ENCODE peak calls at places on chromosomes 3 and 15, in eight cellular contexts. One of them, this sample, is unnamed. For H3K9me3, the result is how much of the 10 kb centered on the place peaks cover.

GRCh38 chr3:131474115-131474514 is 28.7 kb downstream of the MRPL3 start:
- DNase-seq in tibial nerve: no peak
- DNase-seq in upper lobe of left lung: no peak
- DNase-seq in esophagus muscularis mucosa: no peak
- DNase-seq in suprapubic skin: no peak
- DNase-seq in ovary: no peak
- DNase-seq in sigmoid colon: no peak
- DNase-seq in A549: no peak
- DNase-seq in this sample: no peak

GRCh38 chr3:70186221-70186620 is 126.2 kb downstream of the MDFIC2 start:
- DNase-seq in tibial nerve: no peak
- DNase-seq in esophagus muscularis mucosa: no peak
- DNase-seq in ovary: no peak
- DNase-seq in A549: no peak
- DNase-seq in suprapubic skin: no peak
- DNase-seq in sigmoid colon: no peak
- DNase-seq in upper lobe of left lung: no peak
- DNase-seq in this sample: no peak

GRCh38 chr15:63942486-63943365 is 103.6 kb downstream of the DAPK2 start:
- DNase-seq in A549: no peak
- DNase-seq in sigmoid colon: no peak
- DNase-seq in tibial nerve: no peak
- DNase-seq in ovary: no peak
- DNase-seq in upper lobe of left lung: no peak
- DNase-seq in esophagus muscularis mucosa: peak
- DNase-seq in suprapubic skin: no peak
- DNase-seq in this sample: no peak

GRCh38 chr3:168812234-168812633 is 716.5 kb upstream of the GOLIM4 start:
- DNase-seq in upper lobe of left lung: no peak
- DNase-seq in suprapubic skin: no peak
- DNase-seq in esophagus muscularis mucosa: no peak
- DNase-seq in ovary: no peak
- DNase-seq in sigmoid colon: no peak
- DNase-seq in A549: no peak
- DNase-seq in tibial nerve: no peak
- DNase-seq in this sample: no peak

GRCh38 chr3:76198086-76198485 is 412.7 kb upstream of the ZNF717 start:
- DNase-seq in esophagus muscularis mucosa: no peak
- DNase-seq in suprapubic skin: no peak
- DNase-seq in tibial nerve: no peak
- DNase-seq in upper lobe of left lung: no peak
- DNase-seq in ovary: no peak
- DNase-seq in A549: no peak
- DNase-seq in sigmoid colon: no peak
- DNase-seq in this sample: no peak

GRCh38 chr3:177478170-177478859 is 281.0 kb upstream of the TBL1XR1 start:
- DNase-seq in sigmoid colon: no peak
- DNase-seq in ovary: no peak
- DNase-seq in tibial nerve: peak
- DNase-seq in A549: peak
- DNase-seq in upper lobe of left lung: peak
- DNase-seq in suprapubic skin: peak
- DNase-seq in esophagus muscularis mucosa: no peak
- DNase-seq in this sample: peak

GRCh38 chr15:101481381-101481705 is 8.2 kb downstream of the PCSK6 start:
- DNase-seq in suprapubic skin: no peak
- DNase-seq in tibial nerve: no peak
- DNase-seq in upper lobe of left lung: no peak
- DNase-seq in ovary: no peak
- DNase-seq in A549: no peak
- DNase-seq in sigmoid colon: no peak
- DNase-seq in esophagus muscularis mucosa: no peak
- DNase-seq in this sample: no peak

GRCh38 chr15:92637621-92638020 is 18.0 kb downstream of the FAM174B start:
- DNase-seq in esophagus muscularis mucosa: no peak
- DNase-seq in upper lobe of left lung: no peak
- DNase-seq in sigmoid colon: no peak
- DNase-seq in tibial nerve: no peak
- DNase-seq in suprapubic skin: no peak
- DNase-seq in ovary: no peak
- DNase-seq in A549: no peak
- DNase-seq in this sample: peak

DNA sequence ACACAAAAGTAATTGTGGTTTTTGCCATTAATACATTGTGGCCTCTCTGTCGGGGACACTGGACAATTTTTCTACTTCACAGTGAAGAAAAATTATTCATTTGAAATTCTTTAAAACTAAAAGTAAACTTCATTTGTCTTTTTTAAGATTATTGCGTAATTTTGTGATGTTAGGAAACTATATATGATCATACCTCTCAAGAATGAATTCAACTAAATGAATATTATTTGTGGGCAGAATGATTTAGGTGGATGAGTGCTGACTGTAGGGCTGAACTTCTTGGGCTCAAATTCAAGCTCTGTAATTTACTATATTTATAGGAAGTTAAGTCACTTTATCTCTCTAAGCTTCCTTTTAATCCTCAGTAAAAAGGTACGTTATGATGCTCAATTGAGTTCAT is 441.2 kb downstream of the ROBO1 start:
- DNase-seq in ovary: no peak
- DNase-seq in upper lobe of left lung: no peak
- DNase-seq in suprapubic skin: no peak
- DNase-seq in tibial nerve: no peak
- DNase-seq in sigmoid colon: no peak
- DNase-seq in A549: no peak
- DNase-seq in esophagus muscularis mucosa: no peak
- DNase-seq in this sample: no peak
- TF ChIP-seq EP300 in ovary: no peak
- TF ChIP-seq EP300 in upper lobe of left lung: no peak
- TF ChIP-seq EP300 in suprapubic skin: no peak
- TF ChIP-seq EP300 in tibial nerve: no peak
- TF ChIP-seq EP300 in sigmoid colon: no peak
- TF ChIP-seq EP300 in A549: no peak
- TF ChIP-seq EP300 in esophagus muscularis mucosa: no peak
- TF ChIP-seq EP300 in this sample: no peak

GRCh38 chr3:167814441-167814951 is 79.0 kb downstream of the SERPINI1 start:
- DNase-seq in A549: peak
- DNase-seq in sigmoid colon: no peak
- DNase-seq in suprapubic skin: no peak
- DNase-seq in esophagus muscularis mucosa: no peak
- DNase-seq in upper lobe of left lung: no peak
- DNase-seq in tibial nerve: peak
- DNase-seq in ovary: no peak
- DNase-seq in this sample: peak

GRCh38 chr3:167813169-167814123 is 77.9 kb downstream of the SERPINI1 start:
- DNase-seq in upper lobe of left lung: no peak
- DNase-seq in sigmoid colon: no peak
- DNase-seq in tibial nerve: no peak
- DNase-seq in suprapubic skin: no peak
- DNase-seq in ovary: no peak
- DNase-seq in A549: peak
- DNase-seq in esophagus muscularis mucosa: no peak
- DNase-seq in this sample: no peak

GRCh38 chr3:167810236-167810635 is 74.7 kb downstream of the SERPINI1 start:
- DNase-seq in A549: no peak
- DNase-seq in esophagus muscularis mucosa: no peak
- DNase-seq in sigmoid colon: no peak
- DNase-seq in suprapubic skin: no peak
- DNase-seq in tibial nerve: no peak
- DNase-seq in ovary: no peak
- DNase-seq in upper lobe of left lung: no peak
- DNase-seq in this sample: no peak

GRCh38 chr3:167808910-167809309 is 73.4 kb downstream of the SERPINI1 start:
- DNase-seq in suprapubic skin: no peak
- DNase-seq in esophagus muscularis mucosa: no peak
- DNase-seq in sigmoid colon: no peak
- DNase-seq in ovary: no peak
- DNase-seq in A549: no peak
- DNase-seq in tibial nerve: no peak
- DNase-seq in upper lobe of left lung: no peak
- DNase-seq in this sample: no peak

DNA sequence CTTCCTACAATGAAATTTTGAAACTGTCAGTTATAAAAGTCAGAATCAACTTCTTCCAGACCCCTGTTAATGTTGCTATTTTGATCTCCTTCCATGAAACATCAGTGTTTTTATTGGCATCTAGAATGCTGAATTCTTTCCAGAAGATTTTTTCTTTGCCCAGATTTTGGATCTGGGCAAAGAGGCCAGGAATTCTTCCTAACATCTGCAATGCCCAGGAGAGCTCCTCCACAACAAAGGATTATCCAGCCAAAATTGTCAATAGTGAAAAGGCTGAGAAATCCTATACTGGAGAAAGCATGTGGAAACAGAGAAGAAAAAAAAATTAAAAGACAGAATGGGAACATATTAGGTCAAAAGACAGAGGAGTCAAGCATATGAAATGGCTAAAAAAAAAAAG is 75.5 kb downstream of the SERPINI1 start:
- DNase-seq in A549: no peak
- DNase-seq in sigmoid colon: no peak
- DNase-seq in suprapubic skin: no peak
- DNase-seq in ovary: no peak
- DNase-seq in esophagus muscularis mucosa: no peak
- DNase-seq in upper lobe of left lung: no peak
- DNase-seq in tibial nerve: no peak
- DNase-seq in this sample: no peak
- H3K4me3 ChIP-seq in A549: no peak
- H3K4me3 ChIP-seq in sigmoid colon: no peak
- H3K4me3 ChIP-seq in suprapubic skin: no peak
- H3K4me3 ChIP-seq in ovary: no peak
- H3K4me3 ChIP-seq in esophagus muscularis mucosa: no peak
- H3K4me3 ChIP-seq in upper lobe of left lung: no peak
- H3K4me3 ChIP-seq in tibial nerve: no peak
- H3K4me3 ChIP-seq in this sample: no peak

GRCh38 chr3:98404010-98404409 is 13.5 kb downstream of the OR5K3 start:
- DNase-seq in sigmoid colon: no peak
- DNase-seq in ovary: no peak
- DNase-seq in suprapubic skin: no peak
- DNase-seq in tibial nerve: no peak
- DNase-seq in esophagus muscularis mucosa: no peak
- DNase-seq in A549: no peak
- DNase-seq in upper lobe of left lung: no peak
- DNase-seq in this sample: no peak

GRCh38 chr3:98398513-98398912 is 8.0 kb downstream of the OR5K3 start:
- DNase-seq in upper lobe of left lung: no peak
- DNase-seq in ovary: no peak
- DNase-seq in suprapubic skin: no peak
- DNase-seq in A549: no peak
- DNase-seq in esophagus muscularis mucosa: no peak
- DNase-seq in tibial nerve: no peak
- DNase-seq in sigmoid colon: no peak
- DNase-seq in this sample: no peak

GRCh38 chr3:98406034-98406433 is 15.6 kb downstream of the OR5K3 start:
- DNase-seq in A549: no peak
- DNase-seq in ovary: no peak
- DNase-seq in sigmoid colon: no peak
- DNase-seq in esophagus muscularis mucosa: no peak
- DNase-seq in upper lobe of left lung: no peak
- DNase-seq in suprapubic skin: no peak
- DNase-seq in tibial nerve: no peak
- DNase-seq in this sample: no peak

GRCh38 chr3:98402507-98402906 is 12.0 kb downstream of the OR5K3 start:
- DNase-seq in tibial nerve: no peak
- DNase-seq in ovary: no peak
- DNase-seq in esophagus muscularis mucosa: no peak
- DNase-seq in sigmoid colon: no peak
- DNase-seq in suprapubic skin: no peak
- DNase-seq in A549: no peak
- DNase-seq in upper lobe of left lung: no peak
- DNase-seq in this sample: no peak
- H3K9me3 ChIP-seq in tibial nerve: under half
- H3K9me3 ChIP-seq in ovary: under half
- H3K9me3 ChIP-seq in esophagus muscularis mucosa: under half
- H3K9me3 ChIP-seq in sigmoid colon: under half
- H3K9me3 ChIP-seq in suprapubic skin: under half
- H3K9me3 ChIP-seq in A549: under half
- H3K9me3 ChIP-seq in upper lobe of left lung: under half
- H3K9me3 ChIP-seq in this sample: half or more

DNA sequence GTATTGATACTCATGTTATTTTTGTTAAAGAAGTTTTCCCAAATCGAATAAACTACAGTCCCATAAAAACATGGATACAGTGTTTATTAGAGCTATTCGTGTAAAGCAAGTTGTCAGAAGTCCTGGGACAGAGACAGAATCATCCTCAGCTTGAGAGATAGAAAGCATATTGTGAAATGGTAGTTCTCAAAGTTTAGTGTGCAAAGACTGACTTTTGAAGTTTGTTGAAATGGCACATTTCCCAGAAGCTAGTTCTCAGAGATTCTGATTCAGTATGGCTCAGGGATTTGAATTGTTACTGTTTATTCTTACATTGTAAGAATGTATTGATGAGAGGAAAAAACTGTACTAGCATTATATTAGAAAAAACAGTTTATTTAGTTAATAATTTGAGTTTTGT is 22.1 kb downstream of the GABRR3 start:
- DNase-seq in suprapubic skin: no peak
- DNase-seq in ovary: no peak
- DNase-seq in A549: peak
- DNase-seq in tibial nerve: no peak
- DNase-seq in esophagus muscularis mucosa: no peak
- DNase-seq in sigmoid colon: no peak
- DNase-seq in upper lobe of left lung: no peak
- DNase-seq in this sample: no peak
- TF ChIP-seq EP300 in suprapubic skin: no peak
- TF ChIP-seq EP300 in ovary: no peak
- TF ChIP-seq EP300 in A549: no peak
- TF ChIP-seq EP300 in tibial nerve: no peak
- TF ChIP-seq EP300 in esophagus muscularis mucosa: no peak
- TF ChIP-seq EP300 in sigmoid colon: no peak
- TF ChIP-seq EP300 in upper lobe of left lung: no peak
- TF ChIP-seq EP300 in this sample: no peak

DNA sequence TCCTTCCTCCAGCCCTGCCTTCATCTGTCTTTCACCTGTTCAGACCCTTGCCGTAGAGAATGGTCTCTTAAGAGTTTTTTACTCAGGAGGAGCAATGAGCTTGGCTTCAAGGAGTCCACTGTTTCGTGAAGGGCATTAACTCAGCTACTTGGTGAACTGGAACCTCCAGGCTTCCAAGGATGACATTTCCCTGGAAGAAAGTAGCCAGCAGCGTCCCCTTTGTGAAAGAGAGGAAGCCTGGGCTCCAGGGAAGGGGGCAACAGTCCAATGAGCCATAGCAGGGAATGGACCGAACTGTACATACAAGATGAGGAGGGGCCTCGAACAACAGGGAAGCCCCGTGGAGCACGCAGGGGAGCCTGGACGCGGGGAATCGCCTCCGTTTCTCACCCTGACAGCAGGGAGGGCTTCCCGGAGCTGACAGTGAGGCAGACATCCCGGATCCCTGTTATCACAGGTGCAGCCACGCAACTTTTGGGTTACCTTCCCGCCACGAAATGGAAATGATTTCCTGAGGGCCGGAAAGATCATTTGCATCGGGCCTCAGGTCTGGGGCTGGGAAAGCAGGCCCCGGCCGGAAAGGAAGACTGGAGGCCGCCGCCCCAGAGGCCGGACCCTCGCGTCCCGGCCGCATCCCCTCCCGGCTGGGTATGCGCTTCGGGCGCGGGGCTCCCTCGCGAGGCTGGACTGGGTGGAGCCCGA is 514 bp upstream of the SPINT1 start:
- DNase-seq in esophagus muscularis mucosa: no peak
- DNase-seq in sigmoid colon: no peak
- DNase-seq in upper lobe of left lung: no peak
- DNase-seq in tibial nerve: no peak
- DNase-seq in A549: no peak
- DNase-seq in ovary: no peak
- DNase-seq in suprapubic skin: no peak
- DNase-seq in this sample: no peak
- H3K4me3 ChIP-seq in esophagus muscularis mucosa: peak
- H3K4me3 ChIP-seq in sigmoid colon: peak
- H3K4me3 ChIP-seq in upper lobe of left lung: peak
- H3K4me3 ChIP-seq in tibial nerve: peak
- H3K4me3 ChIP-seq in A549: peak
- H3K4me3 ChIP-seq in ovary: peak
- H3K4me3 ChIP-seq in suprapubic skin: peak
- H3K4me3 ChIP-seq in this sample: peak

This sample was measured in stomach.